ENCODE peak calls at places on chromosome 16, in ten cellular contexts. O is endothelial cell; J is GM03348; A is HS-5; G is NCI-H1436; S is HFFc6; Q is MCF 10A; N is GM20000; L is activated naive CD4-positive, alpha-beta T cell; B is BJ. V is an unnamed sample.

GRCh38 chr16:27699540-27699939 is 149.6 kb downstream of the KATNIP start:
- DNase-seq in O (no peak), J (no peak), A (no peak), G (no peak), S (no peak), Q (no peak), N (no peak), L (no peak), B (no peak), V (no peak)

GRCh38 chr16:77359065-77359502 is 75.8 kb downstream of the ADAMTS18 start:
- DNase-seq in O (no peak), J (no peak), A (no peak), G (no peak), S (no peak), Q (peak; percentile 52), N (no peak), L (no peak), B (no peak), V (no peak)

GRCh38 chr16:67967956-67968439 is 439 bp downstream of the SLC12A4 start:
- DNase-seq in O (no peak), J (peak; percentile 86), A (no peak), G (no peak), S (no peak), Q (peak; percentile 19), N (peak; percentile 79), L (peak; percentile 21), B (no peak), V (peak; percentile 15)

GRCh38 chr16:51531271-51531670 is 380.2 kb upstream of the SALL1 start:
- DNase-seq in O (no peak), J (no peak), A (no peak), G (no peak), S (no peak), Q (no peak), N (no peak), L (no peak), B (no peak), V (no peak)

GRCh38 chr16:85168732-85169256 is 56.5 kb upstream of the CIBAR2 start:
- DNase-seq in O (no peak), J (peak; percentile 95), A (no peak), G (peak; percentile 33), S (peak; percentile 45), Q (peak; percentile 40), N (peak; percentile 85), L (no peak), B (no peak), V (no peak)

GRCh38 chr16:87474566-87474996 is 18.2 kb downstream of the ZCCHC14 start:
- DNase-seq in O (no peak), J (no peak), A (no peak), G (no peak), S (no peak), Q (no peak), N (no peak), L (no peak), B (no peak), V (no peak)

GRCh38 chr16:86038923-86039310 is 140.0 kb downstream of the IRF8 start:
- DNase-seq in O (no peak), J (no peak), A (no peak), G (no peak), S (no peak), Q (no peak), N (no peak), L (no peak), B (no peak), V (no peak)

GRCh38 chr16:57916735-57917450 is 54.0 kb downstream of the CNGB1 start:
- DNase-seq in O (no peak), J (no peak), A (no peak), G (no peak), S (no peak), Q (peak; percentile 54), N (no peak), L (no peak), B (no peak), V (peak; percentile 85)

GRCh38 chr16:51392651-51393187 is 241.6 kb upstream of the SALL1 start:
- DNase-seq in O (no peak), J (peak; percentile 70), A (no peak), G (no peak), S (peak; percentile 86), Q (no peak), N (no peak), L (no peak), B (peak; percentile 83), V (no peak)

GRCh38 chr16:56780646-56781045 is 50.7 kb downstream of the NUP93 start:
- DNase-seq in O (no peak), J (no peak), A (no peak), G (no peak), S (no peak), Q (no peak), N (no peak), L (no peak), B (no peak), V (no peak)

GRCh38 chr16:13779676-13780075 is 140.3 kb upstream of the ERCC4 start:
- DNase-seq in O (no peak), J (no peak), A (no peak), G (no peak), S (no peak), Q (no peak), N (no peak), L (no peak), B (no peak), V (no peak)

GRCh38 chr16:26795184-26795583 is 271.5 kb upstream of the C16orf82 start:
- DNase-seq in O (peak; percentile 5), J (no peak), A (no peak), G (peak; percentile 32), S (no peak), Q (no peak), N (no peak), L (no peak), B (no peak), V (no peak)

GRCh38 chr16:1691276-1691675 is 13.2 kb downstream of the JPT2 start:
- DNase-seq in O (no peak), J (no peak), A (no peak), G (no peak), S (peak; percentile 47), Q (peak; percentile 48), N (no peak), L (no peak), B (no peak), V (peak; percentile 73)

GRCh38 chr16:8931864-8932263 is 31.8 kb downstream of the USP7 start:
- DNase-seq in O (peak; percentile 65), J (peak; percentile 57), A (no peak), G (no peak), S (peak; percentile 10), Q (peak; percentile 56), N (no peak), L (peak; percentile 31), B (no peak), V (no peak)

GRCh38 chr16:964696-965395 is 5.9 kb downstream of the LMF1 start:
- DNase-seq in O (no peak), J (no peak), A (no peak), G (no peak), S (no peak), Q (no peak), N (no peak), L (peak; percentile 60), B (peak; percentile 39), V (no peak)

GRCh38 chr16:89484088-89484501 is 6.3 kb downstream of the ANKRD11 start:
- DNase-seq in O (no peak), J (no peak), A (no peak), G (no peak), S (no peak), Q (no peak), N (no peak), L (no peak), B (no peak), V (no peak)

GRCh38 chr16:23914935-23915549 is 79.3 kb downstream of the PRKCB start:
- DNase-seq in O (no peak), J (no peak), A (no peak), G (peak; percentile 87), S (no peak), Q (no peak), N (no peak), L (no peak), B (no peak), V (no peak)

GRCh38 chr16:23514381-23515152 is 4.3 kb upstream of the GGA2 start:
- DNase-seq in O (no peak), J (no peak), A (no peak), G (no peak), S (no peak), Q (no peak), N (no peak), L (no peak), B (no peak), V (no peak)

GRCh38 chr16:28313587-28313986 is 21.3 kb downstream of the SBK1 start:
- DNase-seq in O (no peak), J (no peak), A (no peak), G (no peak), S (no peak), Q (no peak), N (no peak), L (no peak), B (no peak), V (no peak)

GRCh38 chr16:46729326-46729995 is 18.7 kb downstream of the MYLK3 start:
- DNase-seq in O (no peak), J (no peak), A (no peak), G (no peak), S (no peak), Q (no peak), N (no peak), L (no peak), B (no peak), V (no peak)

GRCh38 chr16:4386951-4387565 is 15.4 kb downstream of the VASN start:
- DNase-seq in O (no peak), J (peak; percentile 63), A (no peak), G (no peak), S (peak; percentile 12), Q (no peak), N (no peak), L (no peak), B (no peak), V (no peak)

GRCh38 chr16:85535352-85536072 is 77.6 kb upstream of the GSE1 start:
- DNase-seq in O (no peak), J (no peak), A (no peak), G (no peak), S (no peak), Q (no peak), N (no peak), L (no peak), B (no peak), V (no peak)

GRCh38 chr16:56549744-56550385 is 15.0 kb upstream of the MT4 start:
- DNase-seq in O (no peak), J (no peak), A (no peak), G (no peak), S (peak; percentile 25), Q (no peak), N (no peak), L (no peak), B (no peak), V (peak; percentile 54)